ENCODE peak calls at places on chromosome 6, in six cellular contexts. J is A549, P is endothelial cell of umbilical vein, T is HepG2, I is K562, W is GM12878. G is an unnamed sample.

GRCh38 chr6:10901751-10902150 is 14.9 kb downstream of the SYCP2L start:
- DNase-seq in J (no peak), P (no peak), T (no peak), I (no peak), W (peak), G (peak)

GRCh38 chr6:113052513-113052912 is 705.4 kb downstream of the RFPL4B start:
- DNase-seq in J (no peak), P (no peak), T (no peak), I (no peak), W (no peak), G (no peak)

GRCh38 chr6:164795091-164795490 is 514.3 kb downstream of the C6orf118 start:
- DNase-seq in J (no peak), P (no peak), T (no peak), I (no peak), W (no peak), G (no peak)

GRCh38 chr6:36907781-36908180 is 22.0 kb downstream of the C6orf89 start:
- DNase-seq in J (no peak), P (peak), T (no peak), I (no peak), W (no peak), G (no peak)

GRCh38 chr6:32940656-32941411 is at the start of gene HLA-DMB:
- DNase-seq in J (peak), P (peak), T (peak), I (peak), W (peak), G (peak)

GRCh38 chr6:56024931-56025330 is 149.5 kb upstream of the BMP5 start:
- DNase-seq in J (no peak), P (peak), T (no peak), I (no peak), W (no peak), G (no peak)

GRCh38 chr6:50791900-50792508 is 26.7 kb upstream of the TFAP2B start:
- DNase-seq in J (peak), P (peak), T (peak), I (peak), W (no peak), G (peak)

GRCh38 chr6:127302728-127303675 is 36.3 kb downstream of the RNF146 start:
- DNase-seq in J (peak), P (peak), T (peak), I (peak), W (no peak), G (peak)

GRCh38 chr6:151005896-151006632 is 140.6 kb downstream of the MTHFD1L start:
- DNase-seq in J (no peak), P (peak), T (no peak), I (no peak), W (no peak), G (no peak)

GRCh38 chr6:130598021-130598989 is 228.9 kb upstream of the SMLR1 start:
- DNase-seq in J (no peak), P (no peak), T (no peak), I (no peak), W (no peak), G (no peak)

GRCh38 chr6:136173519-136174507 is 76.3 kb downstream of the MTFR2 start:
- DNase-seq in J (no peak), P (peak), T (no peak), I (no peak), W (no peak), G (peak)

GRCh38 chr6:1396952-1397868 is 7.8 kb downstream of the FOXF2 start:
- DNase-seq in J (peak), P (peak), T (peak), I (peak), W (peak), G (peak)

GRCh38 chr6:153312633-153313032 is 181.6 kb upstream of the RGS17 start:
- DNase-seq in J (peak), P (peak), T (peak), I (no peak), W (no peak), G (peak)

GRCh38 chr6:130366011-130366963 is at the start of gene TMEM200A:
- DNase-seq in J (no peak), P (peak), T (no peak), I (peak), W (no peak), G (no peak)

GRCh38 chr6:125197795-125198269 is 44.3 kb downstream of the TPD52L1 start:
- DNase-seq in J (peak), P (peak), T (no peak), I (no peak), W (no peak), G (no peak)

GRCh38 chr6:106446287-106446885 is 85.9 kb downstream of the CRYBG1 start:
- DNase-seq in J (peak), P (peak), T (no peak), I (no peak), W (no peak), G (peak)

GRCh38 chr6:144178323-144178722 is 28.0 kb downstream of the STX11 start:
- DNase-seq in J (no peak), P (no peak), T (no peak), I (no peak), W (no peak), G (no peak)

GRCh38 chr6:170272341-170273065 is 18.4 kb downstream of the DLL1 start:
- DNase-seq in J (no peak), P (no peak), T (no peak), I (no peak), W (no peak), G (no peak)

GRCh38 chr6:166627875-166628849 is 1.1 kb upstream of the RPS6KA2 start:
- DNase-seq in J (no peak), P (peak), T (peak), I (peak), W (no peak), G (peak)

GRCh38 chr6:56595490-56596122 is 47.1 kb downstream of the DST start:
- DNase-seq in J (peak), P (peak), T (peak), I (peak), W (peak), G (peak)

GRCh38 chr6:42354707-42355106 is 97.0 kb downstream of the TRERF1 start:
- DNase-seq in J (no peak), P (no peak), T (no peak), I (no peak), W (no peak), G (no peak)

GRCh38 chr6:159043236-159043635 is 1.6 kb downstream of the TAGAP start:
- DNase-seq in J (no peak), P (no peak), T (no peak), I (no peak), W (no peak), G (peak)

GRCh38 chr6:170423030-170423429 is 116.5 kb downstream of the FAM120B start:
- DNase-seq in J (no peak), P (no peak), T (no peak), I (no peak), W (no peak), G (no peak)

GRCh38 chr6:107871981-107872380 is 47.9 kb upstream of the SCML4 start:
- DNase-seq in J (no peak), P (no peak), T (no peak), I (no peak), W (no peak), G (no peak)

GRCh38 chr6:106089981-106090380 is 3.8 kb downstream of the PRDM1 start:
- DNase-seq in J (no peak), P (no peak), T (no peak), I (no peak), W (no peak), G (peak)

GRCh38 chr6:37314803-37315515 is 38.8 kb upstream of the RNF8 start:
- DNase-seq in J (peak), P (peak), T (peak), I (peak), W (no peak), G (peak)

GRCh38 chr6:121794630-121795029 is 359.2 kb downstream of the GJA1 start:
- DNase-seq in J (peak), P (peak), T (no peak), I (no peak), W (no peak), G (peak)

GRCh38 chr6:30896541-30896940 is 11.5 kb upstream of the GTF2H4 start:
- DNase-seq in J (no peak), P (no peak), T (no peak), I (no peak), W (no peak), G (no peak)

GRCh38 chr6:28496099-28496779 is 19.4 kb downstream of the GPX6 start:
- DNase-seq in J (no peak), P (no peak), T (peak), I (no peak), W (no peak), G (peak)

GRCh38 chr6:166333172-166333995 is 9.0 kb downstream of the SFT2D1 start:
- DNase-seq in J (no peak), P (no peak), T (no peak), I (no peak), W (peak), G (peak)

GRCh38 chr6:28747631-28748157 is 176.1 kb downstream of the TRIM27 start:
- DNase-seq in J (peak), P (peak), T (peak), I (peak), W (no peak), G (peak)

GRCh38 chr6:85756982-85757381 is 114.3 kb upstream of the SYNCRIP start:
- DNase-seq in J (peak), P (peak), T (no peak), I (peak), W (no peak), G (peak)

GRCh38 chr6:99285881-99286280 is 63.6 kb downstream of the FAXC start:
- DNase-seq in J (no peak), P (no peak), T (no peak), I (no peak), W (no peak), G (no peak)

GRCh38 chr6:99282479-99283062 is 66.9 kb downstream of the FAXC start:
- DNase-seq in J (peak), P (peak), T (no peak), I (peak), W (no peak), G (peak)

GRCh38 chr6:99288668-99289067 is 60.8 kb downstream of the FAXC start:
- DNase-seq in J (no peak), P (no peak), T (no peak), I (no peak), W (no peak), G (no peak)

GRCh38 chr6:99289701-99290100 is 59.8 kb downstream of the FAXC start:
- DNase-seq in J (no peak), P (no peak), T (no peak), I (no peak), W (no peak), G (no peak)

DNA sequence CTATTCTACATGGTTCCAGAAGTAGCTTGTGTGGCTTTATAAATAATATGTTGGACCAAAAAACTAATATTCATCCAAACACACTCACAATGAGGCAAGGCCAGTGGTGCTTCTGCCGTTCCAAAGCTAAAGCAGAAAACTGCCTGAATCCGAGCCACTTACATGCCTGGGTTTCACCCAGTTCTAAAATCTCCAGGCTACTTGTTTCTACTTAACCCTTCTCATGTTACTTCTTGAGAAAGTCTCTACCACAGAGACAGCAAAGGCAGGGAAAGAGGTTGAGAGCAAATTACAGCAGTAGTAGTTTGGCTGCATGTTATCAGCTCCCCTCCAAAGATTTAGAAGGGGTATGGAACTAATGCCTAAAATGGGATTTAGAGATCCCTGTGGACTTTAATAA is 62.0 kb downstream of the FAXC start:
- DNase-seq in J (no peak), P (no peak), T (no peak), I (no peak), W (no peak), G (no peak)
- TF ChIP-seq MYC in J (no peak), P (no peak), T (no peak), I (no peak), W (no peak), G (no peak)

DNA sequence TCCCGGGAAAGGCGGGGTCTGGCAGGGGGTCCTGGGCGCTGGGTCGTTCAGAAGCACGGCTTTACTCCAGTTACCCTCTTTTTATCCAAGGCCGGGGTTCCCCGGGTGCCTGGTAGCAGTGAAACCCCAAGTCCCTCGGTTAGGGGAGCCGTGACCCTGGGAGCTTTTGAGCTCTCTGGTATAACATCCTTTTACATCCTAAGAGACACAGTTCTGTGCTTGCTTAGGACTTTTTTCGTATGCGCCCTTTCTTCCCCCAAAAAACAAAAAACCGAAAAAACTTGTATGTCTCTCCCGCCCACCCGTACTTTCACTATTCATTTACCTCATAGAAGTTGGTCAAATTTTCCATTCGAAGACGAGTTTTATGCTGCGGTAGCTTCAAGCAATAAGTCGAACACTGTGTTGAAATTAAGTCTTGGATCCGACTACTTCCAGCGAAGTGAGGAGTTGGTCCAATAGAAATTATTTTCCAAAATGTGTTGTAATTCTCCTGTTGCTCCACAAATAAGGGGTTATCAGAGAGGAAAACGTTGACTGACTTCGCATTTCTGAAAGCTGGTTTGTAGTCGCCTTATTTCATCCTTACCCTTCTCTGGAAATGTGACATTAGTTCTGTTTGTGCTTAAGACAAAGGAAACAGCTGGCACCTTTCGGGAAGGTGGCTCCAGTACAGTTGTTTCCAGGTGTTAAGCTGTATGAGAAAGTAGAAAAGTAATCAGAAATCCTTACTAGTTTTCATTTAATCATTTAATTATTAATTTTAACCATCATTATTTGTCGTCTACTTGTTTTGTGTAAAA is 842 bp upstream of the MAN1A1 start:
- DNase-seq in J (peak), P (peak), T (peak), I (peak), W (no peak), G (peak)
- TF ChIP-seq MYC in J (no peak), P (no peak), T (no peak), I (no peak), W (no peak), G (no peak)

DNA sequence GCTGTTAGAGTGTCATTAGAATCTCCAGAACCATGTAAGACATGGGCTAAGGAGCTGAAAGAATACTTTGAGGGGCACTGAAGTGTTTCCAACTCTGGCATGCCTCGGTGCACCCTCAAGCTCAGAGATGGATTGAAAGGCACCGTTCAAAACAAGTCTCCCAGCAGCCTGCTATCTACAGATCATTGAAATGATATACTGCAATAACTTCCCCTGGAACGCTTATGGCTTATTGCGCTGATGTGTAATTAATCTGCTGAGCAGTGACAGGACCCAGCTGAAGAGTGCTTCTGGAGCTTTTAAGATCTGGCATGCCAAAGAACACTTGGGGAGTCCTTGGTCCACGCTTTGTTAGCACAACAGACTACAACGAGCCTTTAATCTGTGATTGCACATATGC is 708.3 kb downstream of the PRKN start:
- DNase-seq in J (no peak), P (no peak), T (no peak), I (no peak), W (no peak), G (no peak)
- TF ChIP-seq MYC in J (no peak), P (no peak), T (no peak), I (no peak), W (no peak), G (no peak)

GRCh38 chr6:71556141-71556540 is 267.5 kb downstream of the OGFRL1 start:
- DNase-seq in J (no peak), P (no peak), T (no peak), I (no peak), W (no peak), G (no peak)
- TF ChIP-seq MYC in J (no peak), P (no peak), T (no peak), I (no peak), W (no peak), G (no peak)